ENCODE peak calls at places on chromosomes 12 and 14, in five cellular contexts. W is HepG2, Z is H1, V is transverse colon, B is A549. R is an unnamed sample.

GRCh38 chr12:67705394-67706370 is 57.1 kb downstream of the DYRK2 start:
- DNase-seq in B (no peak), V (no peak), Z (no peak), W (no peak), R (no peak)

GRCh38 chr14:73726025-73726961 is 12.1 kb upstream of the PNMA1 start:
- DNase-seq in W (no peak), V (no peak), Z (no peak), B (no peak), R (no peak)

GRCh38 chr14:88856786-88857366 is 32.4 kb downstream of the TTC8 start:
- DNase-seq in V (no peak), W (no peak), B (no peak), Z (no peak), R (no peak)

GRCh38 chr12:69685810-69686209 is 13.3 kb downstream of the BEST3 start:
- DNase-seq in V (no peak), B (no peak), Z (no peak), W (no peak), R (no peak)

GRCh38 chr14:95307402-95308041 is 12.2 kb downstream of the CLMN start:
- DNase-seq in Z (no peak), V (no peak), W (no peak), B (no peak), R (peak; percentile 52)

GRCh38 chr12:3083949-3084348 is 6.8 kb downstream of the TSPAN9 start:
- DNase-seq in Z (no peak), W (no peak), V (no peak), B (no peak), R (no peak)

GRCh38 chr12:123671876-123672275 is 963 bp downstream of the TCTN2 start:
- DNase-seq in B (no peak), Z (no peak), V (no peak), W (no peak), R (no peak)

GRCh38 chr12:69698769-69699540 is at the start of gene BEST3:
- DNase-seq in Z (no peak), B (no peak), W (no peak), V (no peak), R (no peak)

GRCh38 chr12:91432079-91432478 is 249.5 kb upstream of the DCN start:
- DNase-seq in B (no peak), W (no peak), Z (no peak), V (no peak), R (no peak)

GRCh38 chr14:20706657-20707355 is 18.2 kb downstream of the ANG start:
- DNase-seq in B (no peak), V (no peak), W (no peak), Z (no peak), R (no peak)

GRCh38 chr12:94649349-94650142 is 811 bp downstream of the TMCC3 start:
- DNase-seq in W (no peak), V (peak; percentile 66), B (peak; percentile 34), Z (no peak), R (peak; percentile 64)

GRCh38 chr14:29216316-29216715 is 449.7 kb downstream of the FOXG1 start:
- DNase-seq in B (no peak), V (no peak), W (no peak), Z (no peak), R (no peak)

GRCh38 chr12:41905703-41906297 is 238.9 kb downstream of the GXYLT1 start:
- DNase-seq in W (no peak), Z (no peak), B (no peak), V (no peak), R (no peak)

GRCh38 chr12:3928538-3929220 is 55.5 kb upstream of the PARP11 start:
- DNase-seq in W (no peak), Z (peak; percentile 9), V (no peak), B (no peak), R (no peak)

GRCh38 chr12:58645946-58646345 is 274.4 kb downstream of the LRIG3 start:
- DNase-seq in Z (no peak), V (no peak), W (no peak), B (no peak), R (no peak)

GRCh38 chr14:39230416-39230815 is 3.3 kb upstream of the MIA2 start:
- DNase-seq in W (no peak), B (no peak), V (no peak), Z (no peak), R (no peak)

GRCh38 chr12:69214169-69214568 is 25.2 kb upstream of the CPSF6 start:
- DNase-seq in B (no peak), Z (no peak), V (no peak), W (peak; percentile 5), R (no peak)

GRCh38 chr12:57852620-57853509 is 6.3 kb upstream of the CTDSP2 start:
- DNase-seq in B (no peak), W (peak; percentile 32), V (peak; percentile 19), Z (peak; percentile 80), R (no peak)

GRCh38 chr14:24785698-24786097 is 151.7 kb upstream of the GZMB start:
- DNase-seq in B (no peak), V (no peak), Z (no peak), W (no peak), R (no peak)

GRCh38 chr12:46667547-46667946 is 158.2 kb downstream of the SLC38A4 start:
- DNase-seq in V (no peak), B (no peak), W (no peak), Z (no peak), R (no peak)

GRCh38 chr12:116319316-116319715 is 41.8 kb upstream of the MED13L start:
- DNase-seq in W (no peak), V (no peak), Z (no peak), B (no peak), R (no peak)

GRCh38 chr12:116318738-116319050 is 41.2 kb upstream of the MED13L start:
- DNase-seq in Z (no peak), B (no peak), V (no peak), W (no peak), R (peak; percentile 84)

GRCh38 chr12:116320839-116321238 is 43.3 kb upstream of the MED13L start:
- DNase-seq in B (no peak), Z (no peak), W (no peak), V (no peak), R (no peak)

GRCh38 chr12:116317986-116318737 is 40.7 kb upstream of the MED13L start:
- DNase-seq in W (no peak), B (no peak), V (no peak), Z (no peak), R (peak; percentile 72)

DNA sequence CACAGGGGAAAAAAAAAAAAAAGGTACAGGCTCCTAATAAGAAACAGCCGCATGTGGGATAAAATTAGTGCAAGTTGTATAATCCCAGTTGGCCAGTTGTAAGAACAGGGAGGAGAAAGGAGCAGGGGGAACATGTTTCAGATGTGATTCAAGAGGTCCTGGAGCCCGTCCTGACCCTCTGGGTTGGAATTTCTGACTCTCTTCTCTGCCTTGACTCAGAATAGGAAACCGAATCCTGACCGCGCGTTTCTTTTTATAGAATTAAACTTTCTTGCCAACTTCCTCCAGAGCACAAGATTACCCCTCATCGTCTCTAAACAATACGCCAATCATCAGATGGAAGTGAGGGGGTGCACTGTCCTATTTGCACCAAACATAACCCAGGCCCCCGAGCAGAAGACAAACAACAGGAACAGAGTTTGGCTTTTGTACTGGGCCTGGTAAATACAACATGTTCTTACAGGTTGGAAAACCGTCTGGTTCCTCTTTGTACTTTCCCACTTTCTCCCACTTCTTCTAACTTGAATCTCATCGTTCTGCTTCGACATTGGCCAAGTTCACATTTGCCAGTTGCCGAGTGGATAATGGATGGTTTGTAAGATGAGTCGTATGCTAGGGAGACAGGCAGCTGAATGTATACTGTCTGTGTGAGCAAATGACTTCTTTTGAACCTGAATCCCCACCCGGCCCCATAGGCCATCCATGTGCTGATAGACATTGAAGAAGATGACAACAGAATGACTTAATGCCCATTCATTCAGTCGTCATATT is 42.5 kb upstream of the MED13L start:
- DNase-seq in Z (no peak), V (peak; percentile 53), W (no peak), B (no peak), R (no peak)
- TF ChIP-seq EP300 in Z (no peak), V (peak; percentile 79), W (no peak), B (no peak), R (no peak)

DNA sequence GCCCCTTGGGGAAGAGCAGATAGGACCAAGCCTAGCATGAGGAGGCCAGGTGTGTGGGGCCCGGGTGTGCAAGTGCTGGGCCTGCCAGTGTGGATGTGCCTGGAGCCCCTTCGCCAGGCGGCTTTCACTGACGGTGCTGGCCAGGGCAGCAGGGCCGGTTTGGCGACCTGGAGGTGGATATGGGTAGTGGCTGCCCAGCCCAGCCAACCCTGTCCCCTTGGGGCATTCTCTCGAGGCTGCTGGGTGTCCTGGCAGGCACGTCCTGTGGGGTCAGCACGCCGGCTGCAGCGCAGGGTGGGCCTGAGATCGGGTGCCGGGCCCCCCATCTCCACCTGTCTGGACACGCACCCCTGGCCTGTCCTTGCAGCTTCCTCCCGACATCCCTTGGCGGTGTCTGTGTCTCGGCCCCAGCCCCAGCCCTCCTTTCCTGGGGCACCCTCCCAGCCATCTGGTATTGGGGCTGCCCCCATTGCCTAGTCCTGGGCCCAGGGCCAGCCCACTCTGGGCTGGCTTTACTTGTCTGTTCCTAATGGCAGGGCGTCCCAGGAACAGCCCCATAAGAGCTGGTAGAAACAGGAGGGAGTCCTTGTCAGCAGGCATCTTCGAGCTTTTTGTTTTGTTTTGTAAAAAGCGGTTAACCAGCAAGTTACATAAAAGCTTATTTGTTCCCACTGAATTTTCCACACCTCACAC is 7.2 kb upstream of the CRIP2 start:
- DNase-seq in W (no peak), B (no peak), Z (no peak), V (no peak), R (no peak)
- H3K4me3 ChIP-seq in W (no peak overlapping the region), B (no peak overlapping the region), Z (no peak overlapping the region), V (no peak overlapping the region), R (no peak overlapping the region)

DNA sequence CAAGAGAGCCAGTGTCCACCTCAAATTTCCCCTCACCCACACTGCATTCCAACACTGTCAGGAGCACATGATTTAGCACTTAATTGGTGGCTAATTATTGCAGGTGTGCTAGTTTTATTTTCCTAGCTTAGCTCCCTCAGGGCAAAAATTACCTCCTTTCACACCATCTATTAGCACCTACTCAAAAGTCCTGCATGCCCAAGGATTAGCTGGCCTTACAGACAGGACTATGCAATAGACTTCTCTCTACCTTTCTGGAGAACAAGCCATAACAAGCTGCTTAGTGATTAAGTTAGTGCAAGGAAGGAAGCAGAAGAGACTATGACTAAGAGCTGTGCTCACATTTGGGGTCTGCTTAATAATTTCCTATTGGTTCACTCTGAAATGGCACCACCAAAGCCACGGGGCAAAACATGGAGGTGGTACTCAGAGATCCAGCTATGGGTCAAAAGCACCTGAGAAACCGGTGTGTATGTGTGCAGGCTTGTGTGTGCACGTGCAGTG is 69.5 kb downstream of the STON2 start:
- DNase-seq in V (no peak), Z (no peak), W (no peak), B (no peak), R (no peak)
- TF ChIP-seq EP300 in V (no peak), Z (no peak), W (no peak), B (no peak), R (no peak)

DNA sequence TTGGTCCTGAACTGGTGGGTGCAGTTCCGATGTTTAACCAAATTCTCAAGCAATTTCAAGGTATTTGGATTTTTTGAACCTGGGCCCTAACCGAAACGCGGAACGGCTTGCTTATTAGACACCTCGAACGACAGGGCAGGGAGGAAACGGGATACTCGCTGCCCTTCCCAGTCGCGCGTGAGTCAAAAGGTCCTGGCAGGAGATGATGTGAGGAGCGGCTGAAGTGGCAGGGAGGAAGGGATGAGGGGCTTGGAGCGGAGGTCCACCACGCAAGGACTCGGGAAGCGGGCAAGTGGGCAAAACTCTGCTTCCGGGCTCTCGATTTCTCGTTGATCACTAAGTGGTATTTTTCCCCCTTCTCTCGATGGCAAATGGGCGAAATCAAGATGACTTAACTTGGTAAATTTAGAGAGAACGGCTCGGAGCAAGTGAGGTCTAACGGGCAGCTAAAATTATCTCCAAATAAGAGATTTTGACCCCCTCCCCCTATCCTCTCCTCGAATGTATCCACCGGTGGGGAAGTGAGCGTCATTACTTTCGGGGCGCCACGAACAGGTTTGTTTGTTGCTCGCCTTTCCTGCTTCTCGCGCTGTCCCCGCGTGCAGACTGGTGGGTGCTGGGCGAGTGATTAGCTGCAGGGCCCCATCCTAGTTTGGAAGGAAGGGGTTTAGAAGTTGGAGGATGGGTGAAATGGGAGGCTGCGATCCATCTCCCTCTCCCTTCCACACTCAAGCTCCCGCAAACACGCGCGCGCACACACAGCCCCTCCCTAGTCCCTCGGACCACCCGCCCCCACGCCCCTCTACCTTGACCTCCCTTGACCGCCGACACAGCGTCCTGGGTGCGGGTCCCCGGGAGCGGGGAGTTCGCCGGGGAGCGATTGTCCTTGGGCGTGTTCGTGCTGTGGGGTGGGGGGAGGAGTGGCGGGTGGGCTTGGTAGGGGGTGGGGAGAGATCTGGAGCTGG is 987 bp upstream of the NTF3 start:
- DNase-seq in B (no peak), W (no peak), V (no peak), Z (no peak), R (no peak)
- H3K4me3 ChIP-seq in B (no peak overlapping the region), W (no peak overlapping the region), V (no peak overlapping the region), Z (peak overlapping the region; percentile 45), R (peak overlapping the region; percentile 55)